ENCODE peak calls at places on chromosome 21, in five cellular contexts. J, I, C, K and T are unnamed samples.

GRCh38 chr21:42312626-42313104 is 2.5 kb downstream of the TFF3 start:
- DNase-seq in J (no peak), I (no peak), C (no peak), K (no peak), T (no peak)

GRCh38 chr21:19228241-19228640 is 824.7 kb upstream of the TMPRSS15 start:
- DNase-seq in J (no peak), I (no peak), C (no peak), K (no peak), T (no peak)

GRCh38 chr21:34075099-34075425 is 1.7 kb downstream of the MRPS6 start:
- DNase-seq in J (no peak), I (no peak), C (no peak), K (no peak), T (no peak)

GRCh38 chr21:22200378-22201092 is 1202.3 kb downstream of the NCAM2 start:
- DNase-seq in J (no peak), I (no peak), C (no peak), K (no peak), T (no peak)

GRCh38 chr21:41638201-41638790 is 128.6 kb downstream of the RIPK4 start:
- DNase-seq in J (no peak), I (no peak), C (no peak), K (no peak), T (no peak)

GRCh38 chr21:31918250-31918775 is 45.5 kb downstream of the HUNK start:
- DNase-seq in J (no peak), I (no peak), C (no peak), K (no peak), T (no peak)

GRCh38 chr21:29529139-29529538 is 230.4 kb downstream of the BACH1 start:
- DNase-seq in J (no peak), I (no peak), C (no peak), K (no peak), T (no peak)

GRCh38 chr21:33640697-33641338 is 723 bp downstream of the CRYZL1 start:
- DNase-seq in J (no peak), I (peak), C (peak), K (no peak), T (no peak)

GRCh38 chr21:42245348-42246185 is 26.6 kb downstream of the ABCG1 start:
- DNase-seq in J (no peak), I (no peak), C (no peak), K (no peak), T (no peak)

GRCh38 chr21:35053356-35054096 is 4.4 kb upstream of the RUNX1 start:
- DNase-seq in J (no peak), I (no peak), C (peak), K (peak), T (no peak)

GRCh38 chr21:41207401-41208388 is 39.7 kb downstream of the BACE2 start:
- DNase-seq in J (peak), I (no peak), C (peak), K (peak), T (peak)

GRCh38 chr21:41048636-41049035 is 119.3 kb upstream of the BACE2 start:
- DNase-seq in J (no peak), I (no peak), C (no peak), K (no peak), T (no peak)

GRCh38 chr21:24163539-24163938 is 1443.7 kb downstream of the MRPL39 start:
- DNase-seq in J (no peak), I (no peak), C (no peak), K (no peak), T (no peak)

GRCh38 chr21:32321480-32321879 is 22.8 kb downstream of the MRAP start:
- DNase-seq in J (no peak), I (no peak), C (no peak), K (no peak), T (no peak)

GRCh38 chr21:14677023-14677422 is 130.9 kb upstream of the SAMSN1 start:
- DNase-seq in J (no peak), I (no peak), C (no peak), K (no peak), T (no peak)

GRCh38 chr21:14403681-14404318 is 20.9 kb upstream of the HSPA13 start:
- DNase-seq in J (peak), I (peak), C (peak), K (no peak), T (no peak)

GRCh38 chr21:26852422-26852821 is 7.2 kb upstream of the ADAMTS1 start:
- DNase-seq in J (no peak), I (no peak), C (no peak), K (no peak), T (no peak)

GRCh38 chr21:19535356-19535755 is 1131.8 kb upstream of the TMPRSS15 start:
- DNase-seq in J (no peak), I (no peak), C (no peak), K (no peak), T (no peak)

GRCh38 chr21:46600305-46600704 is 4.6 kb downstream of the S100B start:
- DNase-seq in J (no peak), I (no peak), C (no peak), K (no peak), T (no peak)

GRCh38 chr21:33403786-33404571 is 766 bp downstream of the IFNGR2 start:
- DNase-seq in J (no peak), I (peak), C (peak), K (peak), T (no peak)

GRCh38 chr21:32771134-32771523 is 426 bp downstream of the PAXBP1 start:
- DNase-seq in J (peak), I (peak), C (peak), K (peak), T (no peak)

GRCh38 chr21:25421327-25422028 is 185.8 kb downstream of the MRPL39 start:
- DNase-seq in J (peak), I (peak), C (peak), K (no peak), T (peak)

GRCh38 chr21:15096146-15096545 is 31.3 kb upstream of the NRIP1 start:
- DNase-seq in J (no peak), I (no peak), C (no peak), K (no peak), T (no peak)

GRCh38 chr21:14862794-14863720 is 201.7 kb downstream of the NRIP1 start:
- DNase-seq in J (no peak), I (peak), C (peak), K (no peak), T (no peak)

GRCh38 chr21:41894922-41895557 is 15.9 kb upstream of the PRDM15 start:
- DNase-seq in J (no peak), I (no peak), C (peak), K (no peak), T (peak)

GRCh38 chr21:14686466-14687276 is 140.6 kb upstream of the SAMSN1 start:
- DNase-seq in J (no peak), I (peak), C (no peak), K (no peak), T (no peak)

GRCh38 chr21:16216595-16216994 is 486.8 kb downstream of the USP25 start:
- DNase-seq in J (no peak), I (no peak), C (no peak), K (no peak), T (no peak)

GRCh38 chr21:26842976-26843911 is 2.0 kb downstream of the ADAMTS1 start:
- DNase-seq in J (peak), I (no peak), C (peak), K (peak), T (peak)

GRCh38 chr21:44800103-44800502 is 1.5 kb downstream of the UBE2G2 start:
- DNase-seq in J (no peak), I (peak), C (peak), K (no peak), T (no peak)
- TF ChIP-seq CTCF in J (peak), I (peak), C (peak), K (peak), T (peak)

DNA sequence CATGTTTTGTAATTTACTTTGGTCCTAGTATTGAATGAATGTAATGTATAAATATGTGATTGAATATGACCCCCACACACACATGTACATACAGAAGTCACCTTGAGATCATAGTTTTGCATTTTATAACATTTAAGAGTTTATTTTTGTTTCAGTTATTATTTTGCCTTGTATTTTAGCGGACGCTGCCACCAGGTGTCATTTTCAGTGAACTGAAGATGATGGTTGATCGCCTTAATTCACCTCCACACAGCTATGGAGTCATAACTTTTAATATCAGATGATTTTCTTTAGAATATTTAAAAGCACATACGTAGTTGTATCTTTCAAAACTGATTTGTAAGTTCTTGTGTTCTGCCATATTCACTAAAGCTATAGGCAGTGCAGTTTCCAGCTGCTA is 130.4 kb downstream of the DYRK1A start:
- DNase-seq in J (no peak), I (no peak), C (peak), K (no peak), T (no peak)
- TF ChIP-seq CTCF in J (peak), I (peak), C (peak), K (peak), T (peak)

GRCh38 chr21:45317401-45318145 is 29.9 kb upstream of the POFUT2 start:
- DNase-seq in J (peak), I (no peak), C (peak), K (peak), T (peak)
- TF ChIP-seq CTCF in J (no peak), I (no peak), C (no peak), K (no peak), T (no peak)

GRCh38 chr21:36470294-36470693 is 9.6 kb downstream of the CLDN14 start:
- DNase-seq in J (no peak), I (no peak), C (no peak), K (no peak), T (no peak)
- TF ChIP-seq CTCF in J (no peak), I (no peak), C (no peak), K (no peak), T (no peak)

GRCh38 chr21:43778469-43779335 is 2.6 kb upstream of the CSTB start:
- DNase-seq in J (no peak), I (no peak), C (no peak), K (no peak), T (no peak)
- TF ChIP-seq CTCF in J (no peak), I (no peak), C (no peak), K (no peak), T (no peak)